ENCODE peak calls at places on chromosome X, in seven cellular contexts. One of them, this sample, is unnamed.

GRCh38 chrX:105636667-105637066 is 185.7 kb upstream of the NRK start:
- DNase-seq in RWPE1: no peak
- DNase-seq in progenitor cell of endocrine pancreas: no peak
- DNase-seq in heart left ventricle: no peak
- DNase-seq in MM.1S: no peak
- DNase-seq in body of pancreas: no peak
- DNase-seq in NB4: no peak
- DNase-seq in this sample: no peak

GRCh38 chrX:135484636-135485289 is 35.7 kb upstream of the INTS6L start:
- DNase-seq in RWPE1: peak; percentile 11
- DNase-seq in progenitor cell of endocrine pancreas: no peak
- DNase-seq in heart left ventricle: no peak
- DNase-seq in MM.1S: peak; percentile 37
- DNase-seq in body of pancreas: peak; percentile 22
- DNase-seq in NB4: peak; percentile 59
- DNase-seq in this sample: no peak

GRCh38 chrX:13770013-13770412 is 35.5 kb downstream of the OFD1 start:
- DNase-seq in RWPE1: no peak
- DNase-seq in progenitor cell of endocrine pancreas: no peak
- DNase-seq in heart left ventricle: no peak
- DNase-seq in MM.1S: no peak
- DNase-seq in body of pancreas: no peak
- DNase-seq in NB4: no peak
- DNase-seq in this sample: no peak

GRCh38 chrX:17361620-17362019 is 13.4 kb upstream of the NHS start:
- DNase-seq in RWPE1: no peak
- DNase-seq in progenitor cell of endocrine pancreas: no peak
- DNase-seq in heart left ventricle: no peak
- DNase-seq in MM.1S: no peak
- DNase-seq in body of pancreas: no peak
- DNase-seq in NB4: peak; percentile 21
- DNase-seq in this sample: peak; percentile 38

GRCh38 chrX:107603433-107604159 is 24.7 kb upstream of the PRPS1 start:
- DNase-seq in RWPE1: no peak
- DNase-seq in progenitor cell of endocrine pancreas: no peak
- DNase-seq in heart left ventricle: no peak
- DNase-seq in MM.1S: no peak
- DNase-seq in body of pancreas: no peak
- DNase-seq in NB4: no peak
- DNase-seq in this sample: no peak

GRCh38 chrX:75181721-75182120 is 25.6 kb upstream of the ABCB7 start:
- DNase-seq in RWPE1: no peak
- DNase-seq in progenitor cell of endocrine pancreas: no peak
- DNase-seq in heart left ventricle: no peak
- DNase-seq in MM.1S: no peak
- DNase-seq in body of pancreas: no peak
- DNase-seq in NB4: no peak
- DNase-seq in this sample: no peak

GRCh38 chrX:77875372-77875771 is 19.9 kb downstream of the MAGT1 start:
- DNase-seq in RWPE1: no peak
- DNase-seq in progenitor cell of endocrine pancreas: no peak
- DNase-seq in heart left ventricle: no peak
- DNase-seq in MM.1S: no peak
- DNase-seq in body of pancreas: no peak
- DNase-seq in NB4: no peak
- DNase-seq in this sample: no peak

GRCh38 chrX:48927736-48928382 is 9.0 kb upstream of the PIM2 start:
- DNase-seq in RWPE1: no peak
- DNase-seq in progenitor cell of endocrine pancreas: no peak
- DNase-seq in heart left ventricle: no peak
- DNase-seq in MM.1S: no peak
- DNase-seq in body of pancreas: no peak
- DNase-seq in NB4: no peak
- DNase-seq in this sample: no peak

GRCh38 chrX:84477114-84477513 is 25.1 kb downstream of the HDX start:
- DNase-seq in RWPE1: no peak
- DNase-seq in progenitor cell of endocrine pancreas: no peak
- DNase-seq in heart left ventricle: no peak
- DNase-seq in MM.1S: no peak
- DNase-seq in body of pancreas: no peak
- DNase-seq in NB4: no peak
- DNase-seq in this sample: no peak

GRCh38 chrX:101079223-101079622 is 544 bp downstream of the TMEM35A start:
- DNase-seq in RWPE1: no peak
- DNase-seq in progenitor cell of endocrine pancreas: no peak
- DNase-seq in heart left ventricle: no peak
- DNase-seq in MM.1S: no peak
- DNase-seq in body of pancreas: no peak
- DNase-seq in NB4: no peak
- DNase-seq in this sample: no peak

GRCh38 chrX:16838202-16839066 is 31.7 kb downstream of the RBBP7 start:
- DNase-seq in RWPE1: peak; percentile 27
- DNase-seq in progenitor cell of endocrine pancreas: no peak
- DNase-seq in heart left ventricle: peak; percentile 58
- DNase-seq in MM.1S: no peak
- DNase-seq in body of pancreas: no peak
- DNase-seq in NB4: no peak
- DNase-seq in this sample: no peak

GRCh38 chrX:135287266-135287823 is 21.9 kb upstream of the ETDC start:
- DNase-seq in RWPE1: no peak
- DNase-seq in progenitor cell of endocrine pancreas: no peak
- DNase-seq in heart left ventricle: no peak
- DNase-seq in MM.1S: no peak
- DNase-seq in body of pancreas: no peak
- DNase-seq in NB4: no peak
- DNase-seq in this sample: no peak

GRCh38 chrX:131279617-131280016 is 9.5 kb downstream of the IGSF1 start:
- DNase-seq in RWPE1: no peak
- DNase-seq in progenitor cell of endocrine pancreas: no peak
- DNase-seq in heart left ventricle: no peak
- DNase-seq in MM.1S: no peak
- DNase-seq in body of pancreas: no peak
- DNase-seq in NB4: no peak
- DNase-seq in this sample: no peak

GRCh38 chrX:85243761-85244410 is at the start of the genes SATL1 and ZNF711:
- DNase-seq in RWPE1: peak; percentile 1
- DNase-seq in progenitor cell of endocrine pancreas: peak; percentile 69
- DNase-seq in heart left ventricle: peak; percentile 24
- DNase-seq in MM.1S: peak; percentile 12
- DNase-seq in body of pancreas: peak; percentile 64
- DNase-seq in NB4: no peak
- DNase-seq in this sample: peak; percentile 63

GRCh38 chrX:136909706-136910564 is 29.4 kb upstream of the RBMX start:
- DNase-seq in RWPE1: peak; percentile 90
- DNase-seq in progenitor cell of endocrine pancreas: peak; percentile 22
- DNase-seq in heart left ventricle: peak; percentile 82
- DNase-seq in MM.1S: peak; percentile 52
- DNase-seq in body of pancreas: peak; percentile 89
- DNase-seq in NB4: peak; percentile 90
- DNase-seq in this sample: peak; percentile 60

GRCh38 chrX:40103565-40104323 is 6.0 kb upstream of the BCOR start:
- DNase-seq in RWPE1: no peak
- DNase-seq in progenitor cell of endocrine pancreas: no peak
- DNase-seq in heart left ventricle: no peak
- DNase-seq in MM.1S: no peak
- DNase-seq in body of pancreas: no peak
- DNase-seq in NB4: no peak
- DNase-seq in this sample: no peak

GRCh38 chrX:18351774-18352173 is 2.7 kb downstream of the SCML2 start:
- DNase-seq in RWPE1: no peak
- DNase-seq in progenitor cell of endocrine pancreas: no peak
- DNase-seq in heart left ventricle: no peak
- DNase-seq in MM.1S: no peak
- DNase-seq in body of pancreas: no peak
- DNase-seq in NB4: no peak
- DNase-seq in this sample: no peak

GRCh38 chrX:119181491-119181890 is 53.9 kb upstream of the KIAA1210 start:
- DNase-seq in RWPE1: peak; percentile 7
- DNase-seq in progenitor cell of endocrine pancreas: no peak
- DNase-seq in heart left ventricle: no peak
- DNase-seq in MM.1S: no peak
- DNase-seq in body of pancreas: no peak
- DNase-seq in NB4: peak; percentile 8
- DNase-seq in this sample: no peak

GRCh38 chrX:56729152-56729557 is at the start of gene NBDY:
- DNase-seq in RWPE1: no peak
- DNase-seq in progenitor cell of endocrine pancreas: peak; percentile 10
- DNase-seq in heart left ventricle: peak; percentile 39
- DNase-seq in MM.1S: peak; percentile 19
- DNase-seq in body of pancreas: peak; percentile 18
- DNase-seq in NB4: peak; percentile 53
- DNase-seq in this sample: peak; percentile 21

GRCh38 chrX:25523574-25523973 is 507.8 kb upstream of the ARX start:
- DNase-seq in RWPE1: peak; percentile 4
- DNase-seq in progenitor cell of endocrine pancreas: no peak
- DNase-seq in heart left ventricle: no peak
- DNase-seq in MM.1S: no peak
- DNase-seq in body of pancreas: peak; percentile 5
- DNase-seq in NB4: peak; percentile 47
- DNase-seq in this sample: peak; percentile 15

DNA sequence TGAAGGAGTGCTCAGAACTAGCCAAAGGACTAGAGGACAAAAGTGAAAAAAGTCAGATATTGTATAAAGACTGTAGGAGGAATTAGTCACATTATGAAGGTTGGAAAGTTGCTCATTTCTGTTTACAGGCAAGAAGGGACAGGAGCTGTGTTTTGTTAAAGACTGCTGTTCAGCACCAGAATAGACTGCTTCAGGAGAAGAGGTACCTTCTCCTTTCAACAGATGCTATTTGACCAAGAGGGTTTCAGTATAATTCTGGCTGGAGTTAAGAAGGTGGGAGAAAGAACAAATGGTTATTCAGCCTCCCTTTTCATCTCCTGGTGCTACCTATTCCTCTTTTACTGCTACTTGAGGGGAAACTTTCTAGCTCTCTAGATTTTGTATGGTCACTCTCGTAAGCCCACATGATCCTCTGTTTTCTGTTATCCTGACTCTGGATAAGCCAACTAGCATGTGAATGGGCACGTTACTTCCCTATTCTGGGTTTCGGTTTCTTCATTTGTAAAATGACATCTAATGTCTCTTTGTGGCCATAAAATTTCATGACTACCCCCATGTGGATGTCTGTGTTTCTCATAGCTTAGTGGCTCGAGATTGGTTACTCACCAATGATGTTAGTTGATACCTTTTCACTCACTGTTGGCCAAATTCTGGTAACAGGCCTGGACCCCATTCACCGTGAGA is 68.9 kb downstream of the SH2D1A start:
- DNase-seq in RWPE1: no peak
- DNase-seq in progenitor cell of endocrine pancreas: no peak
- DNase-seq in heart left ventricle: no peak
- DNase-seq in MM.1S: no peak
- DNase-seq in body of pancreas: no peak
- DNase-seq in NB4: peak; percentile 37
- DNase-seq in this sample: no peak
- TF ChIP-seq CTCF in RWPE1: no peak
- TF ChIP-seq CTCF in progenitor cell of endocrine pancreas: no peak
- TF ChIP-seq CTCF in heart left ventricle: no peak
- TF ChIP-seq CTCF in MM.1S: no peak
- TF ChIP-seq CTCF in body of pancreas: no peak
- TF ChIP-seq CTCF in NB4: no peak
- TF ChIP-seq CTCF in this sample: no peak

DNA sequence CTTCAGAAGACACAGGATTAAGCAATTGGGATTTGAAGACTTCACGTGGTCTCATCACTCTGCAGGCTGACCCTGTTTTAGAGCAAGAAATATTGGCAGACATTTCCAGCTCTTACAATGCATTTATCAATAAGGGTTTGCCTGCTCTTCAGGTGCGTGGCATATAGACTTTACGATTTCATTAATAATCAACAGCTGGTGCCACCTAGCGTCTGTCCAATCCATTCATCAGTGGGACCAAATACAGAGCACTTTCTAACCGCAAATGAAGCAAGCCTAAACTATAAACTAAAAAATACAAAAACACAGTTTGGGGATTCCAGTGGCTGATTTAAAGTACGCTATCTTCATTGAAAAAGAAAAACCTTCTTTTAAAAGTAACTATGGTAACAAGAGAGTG is 125.4 kb upstream of the DMD start:
- DNase-seq in RWPE1: peak; percentile 3
- DNase-seq in progenitor cell of endocrine pancreas: no peak
- DNase-seq in heart left ventricle: no peak
- DNase-seq in MM.1S: no peak
- DNase-seq in body of pancreas: peak; percentile 16
- DNase-seq in NB4: peak; percentile 6
- DNase-seq in this sample: peak; percentile 34
- TF ChIP-seq CTCF in RWPE1: peak; percentile 51
- TF ChIP-seq CTCF in progenitor cell of endocrine pancreas: peak; percentile 62
- TF ChIP-seq CTCF in heart left ventricle: peak; percentile 40
- TF ChIP-seq CTCF in MM.1S: peak; percentile 17
- TF ChIP-seq CTCF in body of pancreas: peak; percentile 36
- TF ChIP-seq CTCF in NB4: peak; percentile 14
- TF ChIP-seq CTCF in this sample: peak; percentile 74

GRCh38 chrX:132292753-132293152 is 73.5 kb upstream of the RAP2C start:
- DNase-seq in RWPE1: peak; percentile 28
- DNase-seq in progenitor cell of endocrine pancreas: no peak
- DNase-seq in heart left ventricle: no peak
- DNase-seq in MM.1S: peak; percentile 74
- DNase-seq in body of pancreas: peak; percentile 34
- DNase-seq in NB4: peak; percentile 70
- DNase-seq in this sample: peak; percentile 28
- TF ChIP-seq CTCF in RWPE1: peak; percentile 55
- TF ChIP-seq CTCF in progenitor cell of endocrine pancreas: peak; percentile 80
- TF ChIP-seq CTCF in heart left ventricle: peak; percentile 58
- TF ChIP-seq CTCF in MM.1S: peak; percentile 68
- TF ChIP-seq CTCF in body of pancreas: peak; percentile 50
- TF ChIP-seq CTCF in NB4: peak; percentile 36
- TF ChIP-seq CTCF in this sample: peak; percentile 87

GRCh38 chrX:65990702-65991101 is 49.2 kb downstream of the VSIG4 start:
- DNase-seq in RWPE1: no peak
- DNase-seq in progenitor cell of endocrine pancreas: no peak
- DNase-seq in heart left ventricle: no peak
- DNase-seq in MM.1S: no peak
- DNase-seq in body of pancreas: no peak
- DNase-seq in NB4: peak; percentile 54
- DNase-seq in this sample: no peak

GRCh38 chrX:65987856-65988255 is 52.0 kb downstream of the VSIG4 start:
- DNase-seq in RWPE1: no peak
- DNase-seq in progenitor cell of endocrine pancreas: no peak
- DNase-seq in heart left ventricle: no peak
- DNase-seq in MM.1S: peak; percentile 20
- DNase-seq in body of pancreas: no peak
- DNase-seq in NB4: peak; percentile 72
- DNase-seq in this sample: no peak

GRCh38 chrX:65985211-65985610 is 54.7 kb downstream of the VSIG4 start:
- DNase-seq in RWPE1: no peak
- DNase-seq in progenitor cell of endocrine pancreas: no peak
- DNase-seq in heart left ventricle: no peak
- DNase-seq in MM.1S: no peak
- DNase-seq in body of pancreas: no peak
- DNase-seq in NB4: no peak
- DNase-seq in this sample: no peak

GRCh38 chrX:65985922-65986588 is 53.8 kb downstream of the VSIG4 start:
- DNase-seq in RWPE1: peak; percentile 42
- DNase-seq in progenitor cell of endocrine pancreas: no peak
- DNase-seq in heart left ventricle: no peak
- DNase-seq in MM.1S: peak; percentile 76
- DNase-seq in body of pancreas: peak; percentile 25
- DNase-seq in NB4: peak; percentile 91
- DNase-seq in this sample: no peak
- TF ChIP-seq CTCF in RWPE1: peak; percentile 39
- TF ChIP-seq CTCF in progenitor cell of endocrine pancreas: peak; percentile 61
- TF ChIP-seq CTCF in heart left ventricle: peak; percentile 59
- TF ChIP-seq CTCF in MM.1S: peak; percentile 62
- TF ChIP-seq CTCF in body of pancreas: peak; percentile 47
- TF ChIP-seq CTCF in NB4: peak; percentile 18
- TF ChIP-seq CTCF in this sample: peak; percentile 63

This sample was measured in neural crest cell.